ENCODE peak calls at places on chromosome 5, in four cellular contexts. D is activated T-helper 1 cell treated with Interleukin-2 at 50 U/mL for 16 hours, K is prostate gland, M is NB4. C is an unnamed sample.

GRCh38 chr5:108858959-108859358 is 111.3 kb downstream of the FER start:
- DNase-seq in M (peak; percentile 84), K (no peak), D (no peak), C (no peak)

GRCh38 chr5:91382530-91383026 is 539 bp downstream of the ARRDC3 start:
- DNase-seq in M (peak; percentile 67), D (no peak), K (peak; percentile 35), C (peak; percentile 54)

GRCh38 chr5:154221371-154221896 is 30.9 kb downstream of the GALNT10 start:
- DNase-seq in D (peak; percentile 45), K (peak; percentile 29), M (peak; percentile 26), C (peak; percentile 75)

GRCh38 chr5:146466521-146467349 is 19.6 kb downstream of the TCERG1 start:
- DNase-seq in K (no peak), M (peak; percentile 12), D (no peak), C (no peak)

GRCh38 chr5:373710-374602 is 52.4 kb downstream of the AHRR start:
- DNase-seq in D (peak; percentile 45), K (peak; percentile 1), M (peak; percentile 94), C (peak; percentile 87)

GRCh38 chr5:109177782-109178181 is 232.0 kb downstream of the PJA2 start:
- DNase-seq in K (no peak), D (no peak), M (no peak), C (no peak)

GRCh38 chr5:163221581-163221980 is 215.8 kb upstream of the CCNG1 start:
- DNase-seq in M (no peak), K (no peak), D (no peak), C (no peak)

GRCh38 chr5:157912621-157913325 is 53.8 kb upstream of the CLINT1 start:
- DNase-seq in K (peak; percentile 71), M (no peak), D (no peak), C (no peak)

GRCh38 chr5:135989686-135990085 is 34.9 kb upstream of the LECT2 start:
- DNase-seq in M (no peak), K (no peak), D (no peak), C (no peak)

GRCh38 chr5:135263022-135263668 is 135.9 kb downstream of the MACROH2A1 start:
- DNase-seq in M (no peak), K (no peak), D (no peak), C (no peak)

GRCh38 chr5:139660105-139660915 is 12.2 kb downstream of the CXXC5 start:
- DNase-seq in D (no peak), K (peak; percentile 87), M (peak; percentile 41), C (no peak)